ENCODE peak calls at places on chromosomes 1 and 21, in ten cellular contexts. H is tibial artery; Y is lower lobe of right lung; D is neuronal stem cell; M is CD8-positive, alpha-beta T cell; S is prostate gland; Q is adipocyte; U is mesendoderm; C is H1; V is neural progenitor cell. B is an unnamed sample. For H3K4me1 and H3K27me3, the result is how much of the 10 kb centered on the place peaks cover.

GRCh38 chr1:55309053-55309452 is 93.9 kb upstream of the USP24 start:
- DNase-seq in U (no peak), C (no peak), Q (peak), S (no peak), V (no peak), D (no peak), M (no peak), Y (no peak), H (no peak), B (no peak)

GRCh38 chr1:151055581-151055980 is 3.8 kb downstream of the CDC42SE1 start:
- DNase-seq in V (no peak), M (peak), C (no peak), D (no peak), Y (no peak), U (no peak), Q (no peak), H (no peak), S (no peak), B (no peak)

GRCh38 chr1:162088281-162088969 is 18.9 kb downstream of the NOS1AP start:
- DNase-seq in D (no peak), M (no peak), S (no peak), Y (no peak), C (no peak), H (no peak), U (no peak), Q (no peak), V (no peak), B (no peak)

GRCh38 chr1:167409183-167409582 is 109.1 kb downstream of the CD247 start:
- DNase-seq in D (no peak), U (peak), C (no peak), H (no peak), S (no peak), Y (no peak), M (no peak), V (no peak), Q (no peak), B (no peak)

GRCh38 chr1:244836598-244836997 is 1.1 kb downstream of the COX20 start:
- DNase-seq in M (no peak), U (no peak), C (no peak), D (no peak), Q (peak), S (no peak), Y (no peak), V (no peak), H (no peak), B (no peak)

GRCh38 chr1:240415532-240415931 is 196.4 kb downstream of the GREM2 start:
- DNase-seq in C (no peak), V (no peak), Y (no peak), M (no peak), H (no peak), Q (no peak), D (no peak), U (no peak), S (no peak), B (no peak)

GRCh38 chr1:58438468-58438867 is 108.1 kb downstream of the OMA1 start:
- DNase-seq in D (no peak), M (no peak), H (no peak), S (no peak), Q (no peak), V (no peak), U (no peak), C (no peak), Y (no peak), B (no peak)

GRCh38 chr1:214199585-214199984 is 81.4 kb upstream of the SMYD2 start:
- DNase-seq in D (no peak), V (no peak), H (no peak), C (no peak), U (no peak), Y (no peak), M (no peak), Q (no peak), S (no peak), B (no peak)

GRCh38 chr1:68016364-68016763 is 34.1 kb downstream of the DIRAS3 start:
- DNase-seq in D (no peak), Q (peak), Y (no peak), M (no peak), U (no peak), H (no peak), C (no peak), V (peak), S (no peak), B (no peak)

GRCh38 chr1:236389253-236389652 is 4.8 kb upstream of the EDARADD start:
- DNase-seq in C (peak), D (no peak), V (no peak), S (peak), H (no peak), Q (peak), M (no peak), U (no peak), Y (no peak), B (no peak)

GRCh38 chr1:185775505-185775904 is 41.3 kb downstream of the HMCN1 start:
- DNase-seq in M (no peak), S (no peak), C (no peak), H (no peak), D (peak), U (no peak), Y (no peak), Q (peak), V (peak), B (no peak)

GRCh38 chr1:65148548-65149390 is 766 bp downstream of the AK4 start:
- DNase-seq in Q (peak), M (peak), D (peak), U (peak), Y (peak), V (peak), H (peak), S (peak), C (peak), B (no peak)

GRCh38 chr1:198153103-198153502 is 3.7 kb upstream of the NEK7 start:
- DNase-seq in S (no peak), Y (no peak), C (no peak), Q (peak), V (no peak), U (no peak), M (no peak), H (peak), D (no peak), B (no peak)

GRCh38 chr1:46422261-46422871 is 28.2 kb downstream of the FAAH start:
- DNase-seq in Q (no peak), U (no peak), S (no peak), H (no peak), C (no peak), Y (no peak), D (no peak), M (no peak), V (no peak), B (no peak)

GRCh38 chr1:112083487-112083886 is 94.0 kb upstream of the KCND3 start:
- DNase-seq in H (no peak), M (no peak), D (peak), S (no peak), Y (no peak), C (no peak), V (peak), Q (peak), U (peak), B (no peak)

GRCh38 chr1:36400825-36401601 is 3.3 kb upstream of the LSM10 start:
- DNase-seq in Q (no peak), Y (peak), H (peak), C (peak), D (peak), M (no peak), U (peak), V (peak), S (no peak), B (peak)

GRCh38 chr1:77888071-77888428 is 374 bp upstream of the NEXN start:
- DNase-seq in V (no peak), Y (no peak), Q (peak), U (no peak), D (no peak), H (no peak), C (no peak), M (no peak), S (no peak), B (no peak)

GRCh38 chr21:44057960-44058651 is 46.0 kb downstream of the TRAPPC10 start:
- DNase-seq in V (no peak), D (no peak), M (no peak), H (no peak), U (no peak), Q (no peak), Y (no peak), C (no peak), S (no peak), B (no peak)

GRCh38 chr21:37531402-37532042 is 164.9 kb downstream of the DYRK1A start:
- DNase-seq in U (no peak), D (no peak), Y (peak), C (no peak), V (peak), H (no peak), Q (peak), S (no peak), M (no peak), B (peak)

GRCh38 chr21:37357691-37358090 is 8.9 kb upstream of the DYRK1A start:
- DNase-seq in Q (no peak), S (no peak), H (no peak), V (no peak), U (no peak), D (no peak), C (no peak), M (no peak), Y (no peak), B (no peak)

GRCh38 chr1:117860906-117861610 is 68.4 kb downstream of the GDAP2 start:
- DNase-seq in D (no peak), H (no peak), M (no peak), Y (no peak), V (no peak), S (no peak), Q (peak), U (no peak), C (no peak), B (no peak)

GRCh38 chr1:23809751-23810171 is 9.2 kb upstream of the GALE start:
- DNase-seq in Q (peak), C (peak), V (peak), H (peak), D (no peak), M (peak), U (peak), Y (peak), S (peak), B (peak)

GRCh38 chr1:205444931-205445652 is 10.8 kb downstream of the BLACAT1 start:
- DNase-seq in H (no peak), D (peak), Q (no peak), S (peak), C (peak), Y (no peak), V (peak), M (no peak), U (peak), B (peak)

GRCh38 chr1:183432548-183432875 is 14.3 kb upstream of the NMNAT2 start:
- DNase-seq in Y (no peak), M (no peak), Q (peak), C (no peak), U (no peak), D (no peak), S (no peak), H (no peak), V (no peak), B (no peak)

GRCh38 chr1:169363046-169363756 is 4.4 kb downstream of the NME7 start:
- DNase-seq in Y (no peak), U (no peak), D (no peak), V (no peak), M (no peak), Q (peak), S (no peak), C (no peak), H (no peak), B (no peak)

GRCh38 chr1:15344800-15345710 is 64.6 kb upstream of the EFHD2 start:
- DNase-seq in Y (peak), M (no peak), S (no peak), Q (no peak), V (no peak), D (no peak), U (no peak), C (no peak), H (no peak), B (no peak)

GRCh38 chr1:31763671-31764306 is 351 bp downstream of the ADGRB2 start:
- DNase-seq in H (no peak), U (no peak), M (no peak), C (no peak), S (no peak), Q (peak), D (no peak), V (peak), Y (no peak), B (no peak)

GRCh38 chr1:64082459-64082858 is 121.0 kb upstream of the UBE2U start:
- DNase-seq in M (no peak), U (peak), S (no peak), Q (peak), V (no peak), H (no peak), C (no peak), D (no peak), Y (no peak), B (no peak)

GRCh38 chr1:178143730-178144343 is 49.9 kb downstream of the RASAL2 start:
- DNase-seq in U (no peak), S (no peak), C (no peak), Q (peak), Y (no peak), V (no peak), H (no peak), M (no peak), D (no peak), B (no peak)

GRCh38 chr21:45323487-45324380 is 36.0 kb upstream of the POFUT2 start:
- DNase-seq in Y (peak), M (no peak), U (no peak), V (no peak), Q (no peak), C (peak), H (peak), S (no peak), D (no peak), B (no peak)
- H3K4me1 ChIP-seq in Y (under half), M (under half), U (under half), V (under half), Q (under half), C (under half), H (half or more), S (under half), D (under half), B (under half)

GRCh38 chr1:224620105-224620504 is 4.0 kb downstream of the CNIH3 start:
- DNase-seq in V (no peak), Q (no peak), C (no peak), M (no peak), U (no peak), Y (no peak), D (no peak), S (no peak), H (no peak), B (no peak)

GRCh38 chr1:224616761-224617409 is 768 bp downstream of the CNIH3 start:
- DNase-seq in H (no peak), M (no peak), D (peak), Y (no peak), U (peak), S (no peak), C (peak), Q (no peak), V (peak), B (no peak)

GRCh38 chr1:224615861-224616760 is at the start of gene CNIH3:
- DNase-seq in M (no peak), Q (peak), C (peak), U (peak), D (peak), Y (no peak), H (no peak), V (peak), S (peak), B (peak)

GRCh38 chr1:224619209-224619608 is 3.1 kb downstream of the CNIH3 start:
- DNase-seq in U (no peak), S (no peak), D (no peak), Y (no peak), M (no peak), Q (no peak), C (no peak), H (no peak), V (no peak), B (no peak)

GRCh38 chr1:224617410-224618361 is 1.6 kb downstream of the CNIH3 start:
- DNase-seq in M (no peak), C (peak), S (no peak), Y (no peak), U (peak), H (no peak), D (no peak), Q (no peak), V (peak), B (no peak)
- H3K27me3 ChIP-seq in M (under half), C (under half), S (under half), Y (half or more), U (under half), H (half or more), D (half or more), Q (under half), V (half or more), B (under half)

GRCh38 chr21:39187141-39187540 is 3.9 kb upstream of the PSMG1 start:
- DNase-seq in V (no peak), U (no peak), C (no peak), D (no peak), Q (no peak), S (no peak), Y (no peak), M (no peak), H (no peak), B (no peak)
- H3K4me1 ChIP-seq in V (under half), U (under half), C (under half), D (under half), Q (half or more), S (under half), Y (under half), M (under half), H (under half), B (under half)

DNA sequence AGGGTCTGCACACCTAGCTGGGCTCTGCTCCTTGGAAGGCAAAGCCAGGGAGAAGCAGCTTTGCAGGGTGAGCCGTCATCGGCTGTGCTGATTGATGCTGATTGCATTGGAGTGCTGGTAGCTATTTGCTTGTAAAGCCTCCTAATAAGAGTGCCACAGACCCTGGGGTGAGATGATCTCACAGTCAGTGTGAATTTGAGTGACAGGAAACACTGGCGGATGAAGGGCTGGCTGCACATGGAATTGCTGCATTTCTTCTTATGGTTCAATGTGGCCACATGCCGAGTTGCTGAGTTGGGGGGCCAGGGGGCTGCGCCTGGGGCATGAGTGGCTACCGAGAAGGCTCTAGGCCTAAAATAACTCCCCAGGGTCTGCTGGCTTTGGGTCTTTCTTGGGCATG is 138.2 kb upstream of the CACNA1E start:
- DNase-seq in U (no peak), D (no peak), H (no peak), Q (no peak), V (no peak), Y (no peak), C (no peak), M (no peak), S (no peak), B (peak)
- H3K27me3 ChIP-seq in U (under half), D (under half), H (under half), Q (under half), V (under half), Y (under half), C (under half), M (under half), S (under half), B (under half)

GRCh38 chr1:247528812-247529474 is 7.3 kb downstream of the OR2C3 start:
- DNase-seq in Q (no peak), Y (no peak), U (no peak), H (no peak), V (no peak), S (peak), C (no peak), M (no peak), D (no peak), B (no peak)
- H3K4me1 ChIP-seq in Q (under half), Y (under half), U (under half), H (under half), V (under half), S (under half), C (under half), M (under half), D (under half), B (under half)

B was measured in stomach.